ENCODE peak calls at places on chromosomes 5 and 9, in seven cellular contexts. I is OCI-LY7; Y is neural progenitor cell; U is fibroblast of mammary gland; G is EH; O is GM04504; D is stimulated activated CD4-positive, alpha-beta T cell treated with anti-CD3 and anti-CD28 coated beads, Interleukin-2, amount 100 ng/mL, for 48 hours. T is an unnamed sample.
A peak's percentile ranks its signal among the peaks of the same experiment; 100 is the strongest.

GRCh38 chr9:18124760-18125159 is 349.2 kb upstream of the ADAMTSL1 start:
- DNase-seq in Y (no peak), D (no peak), U (no peak), I (no peak), G (peak; percentile 56), O (no peak), T (no peak)

GRCh38 chr5:145856285-145856818 is 16.5 kb downstream of the GRXCR2 start:
- DNase-seq in I (no peak), U (peak; percentile 74), G (peak; percentile 52), O (peak; percentile 17), D (peak; percentile 9), Y (peak; percentile 73), T (peak; percentile 6)

GRCh38 chr9:95936579-95937075 is 61.1 kb downstream of the ERCC6L2 start:
- DNase-seq in G (no peak), I (no peak), U (no peak), O (no peak), Y (no peak), D (no peak), T (no peak)

GRCh38 chr5:157961828-157962390 is 103.0 kb upstream of the CLINT1 start:
- DNase-seq in Y (no peak), I (no peak), U (no peak), D (no peak), G (no peak), O (no peak), T (no peak)

GRCh38 chr5:176819476-176819875 is 9.1 kb downstream of the UNC5A start:
- DNase-seq in G (no peak), O (no peak), I (no peak), D (no peak), U (no peak), Y (no peak), T (no peak)

GRCh38 chr5:172872997-172873491 is 39.0 kb downstream of the ERGIC1 start:
- DNase-seq in O (no peak), U (peak; percentile 66), Y (no peak), G (peak; percentile 88), I (no peak), D (no peak), T (peak; percentile 72)

GRCh38 chr9:110303136-110303535 is 34.5 kb downstream of the TXNDC8 start:
- DNase-seq in G (peak; percentile 71), I (no peak), D (no peak), O (peak; percentile 25), Y (no peak), U (peak; percentile 72), T (no peak)

GRCh38 chr9:113588242-113588810 is 124.8 kb downstream of the RGS3 start:
- DNase-seq in D (no peak), G (no peak), O (no peak), I (no peak), U (no peak), Y (no peak), T (no peak)

GRCh38 chr9:110543631-110544051 is 35.9 kb downstream of the SVEP1 start:
- DNase-seq in U (peak; percentile 42), G (peak; percentile 44), I (no peak), Y (no peak), O (no peak), D (no peak), T (no peak)

GRCh38 chr5:74384851-74385250 is 255.7 kb downstream of the ENC1 start:
- DNase-seq in G (peak; percentile 45), I (no peak), Y (no peak), U (no peak), O (peak; percentile 27), D (no peak), T (no peak)

GRCh38 chr5:142717582-142718215 is 31.8 kb upstream of the FGF1 start:
- DNase-seq in U (peak; percentile 75), D (no peak), Y (peak; percentile 52), I (peak; percentile 13), O (peak; percentile 44), G (peak; percentile 81), T (no peak)

GRCh38 chr9:35907732-35908483 is 1.4 kb upstream of the SPAAR start:
- DNase-seq in O (peak; percentile 69), I (no peak), Y (peak; percentile 39), D (no peak), U (peak; percentile 99), G (peak; percentile 95), T (no peak)

GRCh38 chr9:85421641-85422040 is 320.1 kb downstream of the AGTPBP1 start:
- DNase-seq in U (no peak), I (no peak), O (no peak), G (peak; percentile 25), Y (no peak), D (no peak), T (no peak)

GRCh38 chr5:113050606-113051391 is 74.2 kb downstream of the DCP2 start:
- DNase-seq in Y (no peak), I (no peak), O (peak; percentile 61), D (peak; percentile 18), G (peak; percentile 82), U (peak; percentile 96), T (no peak)

GRCh38 chr9:33433871-33434270 is 13.5 kb downstream of the AQP3 start:
- DNase-seq in G (no peak), U (no peak), O (no peak), D (no peak), Y (no peak), I (no peak), T (no peak)

GRCh38 chr5:77358566-77359205 is 133.4 kb downstream of the WDR41 start:
- DNase-seq in I (no peak), G (peak; percentile 89), D (no peak), O (peak; percentile 65), U (peak; percentile 62), Y (no peak), T (no peak)

GRCh38 chr9:76266649-76267627 is 127.3 kb downstream of the RFK start:
- DNase-seq in G (no peak), Y (peak; percentile 83), U (no peak), I (no peak), D (no peak), O (no peak), T (no peak)

GRCh38 chr9:77417570-77417969 is 230.6 kb downstream of the GNA14 start:
- DNase-seq in O (peak; percentile 68), U (peak; percentile 70), G (peak; percentile 82), I (no peak), Y (no peak), D (no peak), T (no peak)

GRCh38 chr9:5499889-5500398 is 10.4 kb upstream of the PDCD1LG2 start:
- DNase-seq in Y (no peak), O (no peak), G (peak; percentile 78), I (no peak), U (peak; percentile 70), D (no peak), T (no peak)

GRCh38 chr9:81789751-81790150 is 100.4 kb upstream of the TLE1 start:
- DNase-seq in G (peak; percentile 75), I (no peak), O (peak; percentile 26), U (peak; percentile 12), D (no peak), Y (no peak), T (no peak)

GRCh38 chr5:123844873-123845272 is 332.9 kb downstream of the CSNK1G3 start:
- DNase-seq in G (peak; percentile 15), Y (no peak), D (no peak), O (no peak), I (no peak), U (no peak), T (no peak)

GRCh38 chr9:88460583-88461332 is 72.5 kb downstream of the SPIN1 start:
- DNase-seq in Y (peak; percentile 79), I (no peak), U (peak; percentile 31), O (no peak), D (no peak), G (peak; percentile 41), T (no peak)

GRCh38 chr9:130847306-130848217 is 12.5 kb downstream of the ABL1 start:
- DNase-seq in I (no peak), U (peak; percentile 100), D (no peak), Y (peak; percentile 47), G (peak; percentile 100), O (peak; percentile 99), T (no peak)

GRCh38 chr9:135883410-135884089 is 23.8 kb downstream of the CAMSAP1 start:
- DNase-seq in O (no peak), D (no peak), U (no peak), Y (no peak), G (no peak), I (peak; percentile 37), T (no peak)

GRCh38 chr9:132068604-132069003 is 11.1 kb downstream of the MED27 start:
- DNase-seq in Y (no peak), I (no peak), D (no peak), U (no peak), O (no peak), G (no peak), T (peak; percentile 39)

GRCh38 chr9:136016882-136017812 is 56.0 kb upstream of the UBAC1 start:
- DNase-seq in I (no peak), U (no peak), D (no peak), Y (no peak), O (no peak), G (no peak), T (no peak)

GRCh38 chr9:133488686-133489252 is 9.9 kb upstream of the SLC2A6 start:
- DNase-seq in O (no peak), D (no peak), I (no peak), U (no peak), G (no peak), Y (no peak), T (no peak)

GRCh38 chr5:9861664-9862256 is 231.6 kb upstream of the TAS2R1 start:
- DNase-seq in Y (no peak), O (peak; percentile 53), G (peak; percentile 82), U (peak; percentile 37), I (no peak), D (no peak), T (no peak)

GRCh38 chr5:153659337-153659736 is 168.9 kb downstream of the GRIA1 start:
- DNase-seq in O (peak; percentile 44), I (no peak), U (peak; percentile 80), D (no peak), G (peak; percentile 87), Y (no peak), T (no peak)